ENCODE peak calls at places on chromosome 14, in nine cellular contexts. P is D341Med; C is H9; A is GM19239; G is CD4-positive, alpha-beta T cell; H is NCI-H510A; N is HT-29; J is stimulated activated CD4-positive, alpha-beta T cell treated with anti-CD3 and anti-CD28 coated beads, Interleukin-4, amount 100 ng/mL, for 24 hours; K is ureter. W is an unnamed sample.

GRCh38 chr14:93725993-93726392 is 62.3 kb downstream of the PRIMA1 start:
- DNase-seq in P (no peak), C (no peak), A (no peak), G (no peak), H (no peak), N (no peak), J (no peak), K (no peak), W (no peak)

GRCh38 chr14:79502751-79503148 is 708.6 kb downstream of the DIO2 start:
- DNase-seq in P (no peak), C (no peak), A (no peak), G (no peak), H (no peak), N (no peak), J (no peak), K (no peak), W (no peak)

GRCh38 chr14:102630405-102630804 is 38.0 kb downstream of the RCOR1 start:
- DNase-seq in P (no peak), C (no peak), A (no peak), G (no peak), H (no peak), N (no peak), J (no peak), K (no peak), W (no peak)

GRCh38 chr14:21019377-21019776 is 5.5 kb downstream of the NDRG2 start:
- DNase-seq in P (no peak), C (no peak), A (no peak), G (no peak), H (no peak), N (no peak), J (no peak), K (no peak), W (no peak)

GRCh38 chr14:76168531-76168930 is 16.8 kb downstream of the GPATCH2L start:
- DNase-seq in P (no peak), C (no peak), A (no peak), G (no peak), H (no peak), N (no peak), J (no peak), K (no peak), W (no peak)

GRCh38 chr14:33846100-33846824 is 104.6 kb downstream of the EGLN3 start:
- DNase-seq in P (no peak), C (no peak), A (no peak), G (no peak), H (no peak), N (no peak), J (no peak), K (no peak), W (no peak)

GRCh38 chr14:94361682-94362081 is 26.7 kb downstream of the SERPINA1 start:
- DNase-seq in P (no peak), C (no peak), A (no peak), G (no peak), H (no peak), N (no peak), J (no peak), K (peak), W (no peak)

GRCh38 chr14:50082784-50083466 is 33.4 kb downstream of the VCPKMT start:
- DNase-seq in P (no peak), C (no peak), A (peak), G (peak), H (no peak), N (no peak), J (peak), K (no peak), W (no peak)

GRCh38 chr14:80638620-80639215 is 302.8 kb downstream of the CEP128 start:
- DNase-seq in P (no peak), C (no peak), A (no peak), G (no peak), H (no peak), N (no peak), J (no peak), K (no peak), W (peak)

GRCh38 chr14:53384536-53384935 is 231.4 kb upstream of the DDHD1 start:
- DNase-seq in P (no peak), C (no peak), A (no peak), G (no peak), H (no peak), N (no peak), J (no peak), K (no peak), W (no peak)

GRCh38 chr14:68486033-68486732 is 306.7 kb downstream of the ZFP36L1 start:
- DNase-seq in P (no peak), C (no peak), A (no peak), G (no peak), H (no peak), N (no peak), J (no peak), K (no peak), W (no peak)

GRCh38 chr14:69101331-69101826 is 51.5 kb downstream of the DCAF5 start:
- DNase-seq in P (no peak), C (no peak), A (no peak), G (no peak), H (no peak), N (peak), J (peak), K (no peak), W (peak)

GRCh38 chr14:61505815-61506809 is 184.7 kb downstream of the PRKCH start:
- DNase-seq in P (no peak), C (peak), A (no peak), G (no peak), H (no peak), N (no peak), J (no peak), K (no peak), W (no peak)

GRCh38 chr14:39988939-39989338 is 556.7 kb upstream of the FBXO33 start:
- DNase-seq in P (peak), C (no peak), A (no peak), G (no peak), H (peak), N (peak), J (no peak), K (no peak), W (peak)

GRCh38 chr14:80959448-80960006 is 4.1 kb downstream of the TSHR start:
- DNase-seq in P (no peak), C (no peak), A (peak), G (peak), H (no peak), N (no peak), J (peak), K (no peak), W (no peak)

GRCh38 chr14:24274101-24274543 is 2.7 kb upstream of the RABGGTA start:
- DNase-seq in P (no peak), C (no peak), A (peak), G (no peak), H (no peak), N (no peak), J (peak), K (no peak), W (peak)

GRCh38 chr14:59463773-59464650 is 1.2 kb downstream of the GPR135 start:
- DNase-seq in P (peak), C (peak), A (peak), G (peak), H (no peak), N (no peak), J (peak), K (no peak), W (no peak)

GRCh38 chr14:67491741-67492504 is 3.4 kb upstream of the TMEM229B start:
- DNase-seq in P (peak), C (no peak), A (no peak), G (no peak), H (no peak), N (no peak), J (no peak), K (no peak), W (no peak)

GRCh38 chr14:52351191-52351560 is 37.1 kb downstream of the PTGER2 start:
- DNase-seq in P (no peak), C (no peak), A (no peak), G (no peak), H (no peak), N (no peak), J (no peak), K (no peak), W (no peak)

GRCh38 chr14:53236708-53237107 is 83.6 kb upstream of the DDHD1 start:
- DNase-seq in P (no peak), C (no peak), A (no peak), G (no peak), H (no peak), N (no peak), J (no peak), K (no peak), W (no peak)

GRCh38 chr14:80927385-80927989 is 14.1 kb downstream of the CEP128 start:
- DNase-seq in P (no peak), C (peak), A (no peak), G (no peak), H (no peak), N (no peak), J (no peak), K (no peak), W (no peak)

GRCh38 chr14:31770271-31770670 is 209.1 kb downstream of the NUBPL start:
- DNase-seq in P (no peak), C (no peak), A (no peak), G (no peak), H (no peak), N (no peak), J (no peak), K (no peak), W (no peak)

GRCh38 chr14:34128665-34129064 is 177.8 kb upstream of the EGLN3 start:
- DNase-seq in P (no peak), C (no peak), A (no peak), G (no peak), H (no peak), N (no peak), J (no peak), K (no peak), W (no peak)

GRCh38 chr14:63245893-63246292 is 41.6 kb downstream of the RHOJ start:
- DNase-seq in P (peak), C (no peak), A (no peak), G (no peak), H (no peak), N (no peak), J (no peak), K (no peak), W (no peak)

W was measured in Calu3.